ENCODE peak calls at places on chromosomes 2 and 18, in nine cellular contexts. U, X, N, S, E, H, Q, A and I are unnamed samples.

GRCh38 chr2:5921081-5921642 is 229.0 kb downstream of the SOX11 start:
- DNase-seq in H (no peak), A (no peak), U (no peak), Q (no peak), S (no peak), E (no peak), X (no peak), N (no peak), I (no peak)

GRCh38 chr2:177675256-177676220 is 283.0 kb downstream of the AGPS start:
- DNase-seq in Q (no peak), A (no peak), H (no peak), U (no peak), E (no peak), X (no peak), S (no peak), N (no peak), I (no peak)

GRCh38 chr18:62438876-62439275 is 83.9 kb upstream of the ZCCHC2 start:
- DNase-seq in U (no peak), S (no peak), X (no peak), A (no peak), N (no peak), Q (no peak), H (no peak), E (no peak), I (no peak)

GRCh38 chr2:240635998-240636547 is 10.8 kb downstream of the GPR35 start:
- DNase-seq in Q (no peak), A (no peak), H (no peak), N (no peak), X (no peak), S (no peak), E (no peak), U (peak), I (no peak)

GRCh38 chr2:9655441-9656269 is 24.9 kb upstream of the YWHAQ start:
- DNase-seq in Q (no peak), S (no peak), H (peak), A (peak), N (peak), U (no peak), X (peak), E (peak), I (peak)

GRCh38 chr2:174856447-174856846 is 92.2 kb upstream of the CHRNA1 start:
- DNase-seq in S (no peak), U (no peak), X (no peak), A (no peak), E (no peak), N (no peak), Q (no peak), H (no peak), I (no peak)

GRCh38 chr2:190533968-190534309 is 583 bp downstream of the NEMP2 start:
- DNase-seq in X (no peak), Q (no peak), U (no peak), H (peak), N (peak), E (peak), A (no peak), S (no peak), I (no peak)

GRCh38 chr18:26103579-26103978 is 13.2 kb upstream of the SS18 start:
- DNase-seq in U (peak), N (peak), A (no peak), E (no peak), Q (peak), X (no peak), S (peak), H (no peak), I (no peak)

GRCh38 chr2:229314117-229314516 is 43.0 kb upstream of the PID1 start:
- DNase-seq in A (no peak), X (peak), S (no peak), Q (no peak), H (no peak), U (no peak), E (no peak), N (no peak), I (peak)

GRCh38 chr2:191078165-191078867 is 64.3 kb upstream of the STAT1 start:
- DNase-seq in X (no peak), H (no peak), S (no peak), U (no peak), A (no peak), Q (no peak), N (no peak), E (no peak), I (no peak)

GRCh38 chr2:9333591-9334171 is 89.6 kb downstream of the ITGB1BP1 start:
- DNase-seq in E (no peak), N (no peak), H (no peak), U (no peak), A (peak), X (peak), Q (peak), S (peak), I (peak)

GRCh38 chr2:193885419-193885818 is 1690.7 kb upstream of the TMEFF2 start:
- DNase-seq in S (no peak), N (no peak), U (no peak), E (no peak), Q (no peak), A (no peak), X (no peak), H (no peak), I (no peak)

GRCh38 chr2:218003265-218003950 is 613 bp upstream of the TNS1 start:
- DNase-seq in U (no peak), A (no peak), N (no peak), Q (no peak), X (peak), E (no peak), H (no peak), S (no peak), I (peak)

GRCh38 chr2:163395602-163396001 is 340.2 kb downstream of the FIGN start:
- DNase-seq in E (no peak), N (no peak), S (no peak), A (no peak), U (no peak), X (no peak), Q (no peak), H (no peak), I (no peak)